ENCODE peak calls at places on chromosomes 1 and 21, in six cellular contexts. N is BJ, O is A549, Z is mesothelial cell of epicardium, E is retinal pigment epithelial cell, M is AG04450. L is an unnamed sample.

GRCh38 chr1:10339815-10340214 is 59.0 kb upstream of the PGD start:
- DNase-seq in M (no peak), O (peak; percentile 35), N (no peak), E (peak; percentile 33), Z (peak; percentile 47), L (no peak)

GRCh38 chr1:177959793-177960515 is 9.9 kb downstream of the SEC16B start:
- DNase-seq in Z (no peak), O (peak; percentile 29), E (no peak), M (no peak), N (no peak), L (no peak)

GRCh38 chr1:61992257-61992656 is 202.4 kb upstream of the L1TD1 start:
- DNase-seq in M (no peak), O (no peak), E (no peak), Z (no peak), N (no peak), L (no peak)

GRCh38 chr1:57232500-57232899 is 191.4 kb downstream of the DAB1 start:
- DNase-seq in Z (no peak), N (no peak), E (no peak), O (no peak), M (no peak), L (no peak)

GRCh38 chr1:93021539-93022134 is 57.4 kb upstream of the MTF2 start:
- DNase-seq in M (no peak), E (no peak), N (no peak), Z (no peak), O (peak; percentile 26), L (no peak)

GRCh38 chr1:223136086-223136485 is 7.0 kb downstream of the TLR5 start:
- DNase-seq in N (no peak), E (no peak), Z (no peak), O (no peak), M (no peak), L (no peak)

GRCh38 chr21:17442174-17442573 is 70.7 kb upstream of the CXADR start:
- DNase-seq in E (no peak), N (no peak), O (no peak), Z (no peak), M (no peak), L (no peak)

GRCh38 chr1:27549807-27550408 is 54.0 kb downstream of the AHDC1 start:
- DNase-seq in M (no peak), N (no peak), Z (peak; percentile 33), O (no peak), E (no peak), L (no peak)

GRCh38 chr1:216710042-216710441 is 13.2 kb downstream of the ESRRG start:
- DNase-seq in M (no peak), N (no peak), Z (no peak), O (no peak), E (no peak), L (no peak)

GRCh38 chr21:15688809-15689208 is 41.0 kb upstream of the USP25 start:
- DNase-seq in O (no peak), E (no peak), Z (no peak), N (no peak), M (no peak), L (no peak)

GRCh38 chr1:173405281-173405680 is 71.9 kb upstream of the PRDX6 start:
- DNase-seq in O (no peak), M (no peak), E (no peak), Z (no peak), N (no peak), L (no peak)

GRCh38 chr1:111599781-111600180 is 19.8 kb upstream of the RAP1A start:
- DNase-seq in N (no peak), O (no peak), E (no peak), M (no peak), Z (no peak), L (no peak)

GRCh38 chr1:231134624-231135023 is 27.2 kb upstream of the TRIM67 start:
- DNase-seq in N (no peak), Z (no peak), M (no peak), E (no peak), O (no peak), L (no peak)

GRCh38 chr1:206890125-206890637 is 7.1 kb upstream of the IL24 start:
- DNase-seq in N (no peak), E (no peak), M (no peak), Z (no peak), O (no peak), L (no peak)

GRCh38 chr21:33924766-33925100 is 9.1 kb upstream of the ATP5PO start:
- DNase-seq in N (no peak), M (no peak), E (no peak), O (no peak), Z (no peak), L (no peak)

GRCh38 chr1:187985897-187986654 is 1157.3 kb downstream of the PLA2G4A start:
- DNase-seq in E (no peak), Z (no peak), N (no peak), O (no peak), M (no peak), L (no peak)

GRCh38 chr1:168202941-168203654 is 22.7 kb upstream of the SFT2D2 start:
- DNase-seq in O (no peak), M (no peak), Z (no peak), N (peak; percentile 93), E (no peak), L (no peak)

GRCh38 chr1:65791396-65791795 is 1.3 kb upstream of the PDE4B start:
- DNase-seq in O (no peak), N (no peak), M (no peak), Z (no peak), E (no peak), L (no peak)

GRCh38 chr1:36856126-36856525 is 178.2 kb downstream of the GRIK3 start:
- DNase-seq in O (no peak), E (no peak), M (no peak), N (no peak), Z (no peak), L (no peak)

GRCh38 chr1:6591222-6591621 is 11.4 kb downstream of the ZBTB48 start:
- DNase-seq in O (no peak), N (no peak), M (no peak), E (no peak), Z (no peak), L (peak; percentile 63)

GRCh38 chr1:43034778-43035177 is 76.1 kb upstream of the SLC2A1 start:
- DNase-seq in N (no peak), M (no peak), E (no peak), O (no peak), Z (no peak), L (no peak)

GRCh38 chr1:232705815-232706575 is 76.1 kb upstream of the SIPA1L2 start:
- DNase-seq in M (no peak), E (no peak), Z (no peak), N (no peak), O (no peak), L (peak; percentile 33)

GRCh38 chr1:229221106-229222019 is 49.5 kb upstream of the RAB4A start:
- DNase-seq in N (no peak), M (no peak), E (no peak), Z (no peak), O (peak; percentile 53), L (no peak)

GRCh38 chr1:46592846-46593245 is 11.2 kb downstream of the MKNK1 start:
- DNase-seq in Z (no peak), O (no peak), N (no peak), E (no peak), M (no peak), L (no peak)

GRCh38 chr1:209064850-209065249 is 518.7 kb upstream of the CAMK1G start:
- DNase-seq in N (no peak), O (no peak), Z (no peak), E (no peak), M (no peak), L (no peak)

GRCh38 chr1:42334240-42335049 is 590 bp downstream of the FOXJ3 start:
- DNase-seq in M (no peak), Z (no peak), N (no peak), O (peak; percentile 53), E (no peak), L (peak; percentile 40)

GRCh38 chr21:35963920-35964451 is 96.3 kb downstream of the SETD4 start:
- DNase-seq in N (peak; percentile 19), Z (no peak), E (no peak), O (no peak), M (no peak), L (no peak)

GRCh38 chr1:26142165-26142564 is 16.7 kb upstream of the FAM110D start:
- DNase-seq in M (no peak), Z (no peak), N (no peak), O (no peak), E (no peak), L (no peak)

GRCh38 chr1:2934173-2934540 is 87.1 kb upstream of the ACTRT2 start:
- DNase-seq in O (no peak), E (no peak), Z (no peak), M (no peak), N (no peak), L (no peak)

GRCh38 chr1:106749491-106749890 is 307.0 kb upstream of the PRMT6 start:
- DNase-seq in N (no peak), M (no peak), O (no peak), Z (no peak), E (no peak), L (no peak)

GRCh38 chr1:101178688-101179491 is 57.9 kb upstream of the S1PR1 start:
- DNase-seq in M (no peak), N (no peak), E (no peak), O (no peak), Z (no peak), L (no peak)

GRCh38 chr1:218496561-218496960 is 151.4 kb downstream of the TGFB2 start:
- DNase-seq in N (peak; percentile 99), E (peak; percentile 87), M (peak; percentile 92), O (peak; percentile 79), Z (no peak), L (no peak)
- TF ChIP-seq CTCF in N (no peak), E (no peak), M (no peak), O (no peak), Z (no peak), L (no peak)

GRCh38 chr1:236303675-236304074 is 21.9 kb upstream of the ERO1B start:
- DNase-seq in E (no peak), N (no peak), Z (no peak), M (no peak), O (no peak), L (no peak)
- TF ChIP-seq CTCF in E (no peak), N (no peak), Z (no peak), M (no peak), O (no peak), L (no peak)

GRCh38 chr1:165290143-165290542 is 66.4 kb downstream of the LMX1A start:
- DNase-seq in O (no peak), M (no peak), N (no peak), Z (no peak), E (peak; percentile 1), L (no peak)
- TF ChIP-seq CTCF in O (peak; percentile 6), M (no peak), N (no peak), Z (no peak), E (peak; percentile 17), L (no peak)

DNA sequence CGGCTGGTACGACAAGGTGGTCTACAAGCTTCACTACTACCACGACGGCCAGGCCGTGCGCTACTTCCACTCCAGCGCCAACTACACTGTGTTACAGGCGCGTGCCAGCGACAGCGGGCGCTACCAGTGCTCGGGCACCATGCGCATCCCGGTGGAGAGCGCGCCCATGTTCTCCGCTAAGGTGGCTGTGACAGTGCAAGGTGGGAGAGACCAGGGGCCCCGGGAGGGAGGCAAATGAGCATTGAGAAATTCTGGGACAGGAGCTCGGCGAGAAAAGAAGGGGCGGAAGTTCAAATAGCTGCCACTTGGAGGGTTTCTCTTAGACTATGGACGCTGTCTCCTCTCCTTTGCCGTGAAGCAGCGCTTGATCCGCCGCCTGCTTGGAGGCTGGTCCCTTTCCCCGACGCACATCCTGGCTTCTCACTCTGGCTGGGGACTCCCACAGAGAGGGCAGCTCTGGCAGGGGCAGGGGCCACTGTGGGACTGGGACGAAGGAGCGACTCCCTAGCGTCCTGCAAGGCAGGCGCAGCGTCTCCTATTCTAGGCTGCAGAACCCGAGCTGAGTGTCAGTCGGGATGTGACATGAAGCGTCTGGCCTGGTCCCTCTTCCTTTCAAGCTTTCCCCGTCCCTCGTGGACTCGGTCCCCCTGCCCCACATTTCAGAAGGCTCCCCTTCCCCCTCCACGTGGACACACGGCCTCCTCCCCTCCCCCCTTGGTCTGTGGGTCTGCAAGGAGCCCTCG is 4.7 kb downstream of the FCRLB start:
- DNase-seq in M (no peak), Z (peak; percentile 63), E (no peak), N (no peak), O (peak; percentile 60), L (no peak)
- TF ChIP-seq CTCF in M (peak; percentile 57), Z (no peak), E (peak; percentile 19), N (peak; percentile 56), O (no peak), L (peak; percentile 17)